ENCODE peak calls at places on chromosomes 12 and 14, in four cellular contexts. S is Peyer's patch, J is aorta, Q is psoas muscle. X is an unnamed sample.

GRCh38 chr12:130486146-130486435 is 148.4 kb downstream of the PIWIL1 start:
- DNase-seq in S (no peak), J (no peak), Q (no peak), X (no peak)

GRCh38 chr12:68478516-68479260 is 132.0 kb upstream of the RAP1B start:
- DNase-seq in S (no peak), J (no peak), Q (no peak), X (no peak)

GRCh38 chr12:63843613-63844390 is 698 bp upstream of the SRGAP1 start:
- DNase-seq in S (peak; percentile 94), J (peak; percentile 94), Q (peak; percentile 90), X (peak; percentile 88)

GRCh38 chr14:61296707-61297502 is 15.8 kb upstream of the TMEM30B start:
- DNase-seq in S (no peak), J (no peak), Q (no peak), X (peak; percentile 27)

GRCh38 chr14:54420478-54421116 is 20.6 kb downstream of the CNIH1 start:
- DNase-seq in S (no peak), J (no peak), Q (no peak), X (peak; percentile 54)

GRCh38 chr12:7113389-7113871 is 4.4 kb upstream of the C1RL start:
- DNase-seq in S (peak; percentile 46), J (peak; percentile 38), Q (no peak), X (peak; percentile 12)

GRCh38 chr12:51589060-51589459 is 2.0 kb upstream of the SCN8A start:
- DNase-seq in S (no peak), J (no peak), Q (no peak), X (no peak)

GRCh38 chr12:5960783-5961182 is 15.7 kb upstream of the ANO2 start:
- DNase-seq in S (no peak), J (no peak), Q (no peak), X (no peak)

GRCh38 chr12:10362828-10363664 is 26.8 kb downstream of the KLRK1 start:
- DNase-seq in S (no peak), J (no peak), Q (no peak), X (no peak)

GRCh38 chr14:100782516-100783320 is 43.2 kb upstream of the MEG3 start:
- DNase-seq in S (peak; percentile 21), J (no peak), Q (no peak), X (no peak)

GRCh38 chr14:60561845-60562746 is 53.1 kb downstream of the SIX6 start:
- DNase-seq in S (no peak), J (peak; percentile 63), Q (peak; percentile 31), X (peak; percentile 66)

GRCh38 chr12:89566615-89567014 is 40.8 kb upstream of the POC1B start:
- DNase-seq in S (no peak), J (no peak), Q (no peak), X (peak; percentile 43)

GRCh38 chr12:84822541-84822940 is 90.1 kb downstream of the SLC6A15 start:
- DNase-seq in S (no peak), J (no peak), Q (no peak), X (peak; percentile 48)

GRCh38 chr12:44245932-44246331 is 410.1 kb downstream of the TMEM117 start:
- DNase-seq in S (no peak), J (no peak), Q (no peak), X (no peak)

GRCh38 chr14:25049559-25050493 is at the start of gene STXBP6:
- DNase-seq in S (peak; percentile 88), J (peak; percentile 62), Q (peak; percentile 76), X (no peak)
- H3K4me3 ChIP-seq in S (peak within 1 kb of the TSS; percentile 81), J (peak within 1 kb of the TSS; percentile 8), Q (peak within 1 kb of the TSS; percentile 71), X (peak within 1 kb of the TSS; percentile 51)

GRCh38 chr12:13198240-13198639 is 1.7 kb downstream of the EMP1 start:
- DNase-seq in S (no peak), J (no peak), Q (no peak), X (no peak)

GRCh38 chr12:13195848-13196301 is 651 bp upstream of the EMP1 start:
- DNase-seq in S (peak; percentile 62), J (no peak), Q (no peak), X (no peak)

GRCh38 chr12:13198921-13199320 is 2.4 kb downstream of the EMP1 start:
- DNase-seq in S (no peak), J (no peak), Q (peak; percentile 28), X (no peak)

GRCh38 chr12:13196302-13196921 is at the start of gene EMP1:
- DNase-seq in S (peak; percentile 86), J (peak; percentile 97), Q (peak; percentile 91), X (peak; percentile 100)

GRCh38 chr12:13197526-13198141 is 1.1 kb downstream of the EMP1 start:
- DNase-seq in S (no peak), J (peak; percentile 71), Q (peak; percentile 64), X (no peak)
- H3K27ac ChIP-seq in S (peak overlapping the region; percentile 87), J (no peak overlapping the region), Q (peak overlapping the region; percentile 75), X (peak overlapping the region; percentile 86)

GRCh38 chr12:47393403-47393790 is 312.4 kb downstream of the RPAP3 start:
- DNase-seq in S (no peak), J (no peak), Q (no peak), X (no peak)
- H3K4me3 ChIP-seq in S (no peak overlapping the region), J (no peak overlapping the region), Q (peak overlapping the region; percentile 14), X (no peak overlapping the region)

DNA sequence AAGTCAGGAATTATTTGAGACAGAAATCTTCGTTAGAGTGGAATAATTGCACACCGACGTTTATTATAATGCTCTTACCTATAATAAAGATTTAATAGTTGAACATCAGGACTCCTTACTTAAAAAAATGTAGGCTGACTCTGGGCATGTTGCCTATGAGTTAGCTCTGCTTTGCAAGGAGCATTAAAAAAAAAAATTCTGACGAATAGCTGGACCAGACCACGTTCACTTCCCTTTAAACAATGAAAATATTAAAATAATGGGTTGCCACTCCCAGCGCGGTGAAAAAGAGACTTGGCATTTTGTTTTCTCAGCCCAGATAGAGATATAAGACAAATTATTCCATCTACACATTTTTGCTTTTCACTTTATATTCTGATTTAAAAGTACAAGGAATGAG is 549 bp upstream of the FANCM start:
- DNase-seq in S (no peak), J (no peak), Q (no peak), X (peak; percentile 16)
- H3K27ac ChIP-seq in S (peak overlapping the region; percentile 70), J (peak overlapping the region; percentile 71), Q (peak overlapping the region; percentile 92), X (peak overlapping the region; percentile 70)

GRCh38 chr14:105063041-105063440 is 2.2 kb downstream of the GPR132 start:
- DNase-seq in S (no peak), J (no peak), Q (no peak), X (no peak)
- H3K4me3 ChIP-seq in S (no peak overlapping the region), J (no peak overlapping the region), Q (no peak overlapping the region), X (no peak overlapping the region)

GRCh38 chr12:48787791-48788521 is 933 bp downstream of the ADCY6 start:
- DNase-seq in S (peak; percentile 54), J (no peak), Q (no peak), X (no peak)

GRCh38 chr12:48786591-48787544 is 2.0 kb downstream of the ADCY6 start:
- DNase-seq in S (no peak), J (peak; percentile 66), Q (no peak), X (no peak)

GRCh38 chr12:48788522-48788851 is 402 bp downstream of the ADCY6 start:
- DNase-seq in S (no peak), J (no peak), Q (no peak), X (no peak)

GRCh38 chr12:48788852-48789775 is at the start of gene ADCY6:
- DNase-seq in S (peak; percentile 91), J (peak; percentile 86), Q (peak; percentile 77), X (peak; percentile 57)

GRCh38 chr12:48789858-48790326 is 1.0 kb upstream of the ADCY6 start:
- DNase-seq in S (no peak), J (no peak), Q (no peak), X (no peak)
- H3K27ac ChIP-seq in S (peak overlapping the region; percentile 91), J (no peak overlapping the region), Q (no peak overlapping the region), X (no peak overlapping the region)

GRCh38 chr12:19014243-19014642 is 115.3 kb upstream of the PLEKHA5 start:
- DNase-seq in S (no peak), J (no peak), Q (no peak), X (no peak)
- H3K4me3 ChIP-seq in S (no peak overlapping the region), J (no peak overlapping the region), Q (no peak overlapping the region), X (no peak overlapping the region)

GRCh38 chr12:132238487-132239248 is 90.7 kb downstream of the GALNT9 start:
- DNase-seq in S (no peak), J (peak; percentile 41), Q (no peak), X (no peak)

GRCh38 chr12:132237772-132238486 is 91.5 kb downstream of the GALNT9 start:
- DNase-seq in S (no peak), J (peak; percentile 27), Q (no peak), X (no peak)

GRCh38 chr12:132236930-132237771 is 92.2 kb downstream of the GALNT9 start:
- DNase-seq in S (no peak), J (peak; percentile 30), Q (no peak), X (no peak)

GRCh38 chr12:132235116-132235820 is 91.0 kb downstream of the NOC4L start:
- DNase-seq in S (peak; percentile 37), J (peak; percentile 17), Q (no peak), X (no peak)

GRCh38 chr12:132236129-132236929 is 92.1 kb downstream of the NOC4L start:
- DNase-seq in S (no peak), J (peak; percentile 37), Q (no peak), X (no peak)
- H3K27ac ChIP-seq in S (no peak overlapping the region), J (no peak overlapping the region), Q (no peak overlapping the region), X (no peak overlapping the region)

DNA sequence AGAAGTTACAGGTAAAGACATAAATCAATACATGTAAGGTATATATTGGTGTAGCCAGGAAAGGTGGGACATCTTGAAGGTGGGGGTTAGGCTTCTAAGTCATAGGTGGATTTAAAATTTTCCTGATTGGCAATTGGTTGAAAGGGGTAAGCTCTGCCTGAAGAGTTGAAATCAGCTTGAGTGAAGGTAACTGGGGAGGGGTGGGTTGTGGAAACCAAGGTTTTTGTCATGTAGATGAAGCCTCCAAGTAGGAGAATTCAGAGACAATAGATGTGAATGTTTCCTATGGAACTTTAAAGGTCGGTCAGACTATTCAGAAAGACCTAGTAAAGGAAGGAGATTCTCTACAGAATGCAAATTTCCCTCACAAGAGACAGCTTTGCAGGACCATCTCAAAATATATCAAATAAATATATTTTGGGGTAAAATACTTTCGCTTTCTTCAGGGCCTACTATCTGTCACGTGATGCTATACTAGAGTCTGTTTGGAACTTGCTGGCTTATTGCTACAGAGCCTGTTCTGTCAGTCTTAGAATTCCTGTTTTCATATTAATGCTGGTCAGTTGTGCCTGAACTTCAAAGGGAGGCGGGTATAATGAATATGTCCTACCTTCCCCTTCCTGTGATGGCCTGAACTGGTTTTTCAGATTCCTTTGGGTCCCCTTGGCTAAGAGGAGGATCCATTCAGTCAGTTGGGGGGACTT is 20.6 kb upstream of the SPATA7 start:
- DNase-seq in S (no peak), J (no peak), Q (no peak), X (no peak)
- H3K4me3 ChIP-seq in S (no peak overlapping the region), J (no peak overlapping the region), Q (no peak overlapping the region), X (no peak overlapping the region)

X was measured in brain microvascular endothelial cell.